ENCODE peak calls at places on chromosome 1, in five cellular contexts. G is germinal center, K is SW 1271, C is HTR-8/SVneo, L is AML-193. Z is an unnamed sample.

GRCh38 chr1:72119491-72119890 is 162.8 kb downstream of the NEGR1 start:
- DNase-seq in G (no peak), K (no peak), C (no peak), L (no peak), Z (no peak)

GRCh38 chr1:8516793-8517556 is 199.1 kb downstream of the SLC45A1 start:
- DNase-seq in G (no peak), K (no peak), C (no peak), L (no peak), Z (no peak)

GRCh38 chr1:151251656-151252470 is 2.7 kb upstream of the PSMD4 start:
- DNase-seq in G (peak), K (peak), C (peak), L (peak), Z (peak)

GRCh38 chr1:153767519-153767918 is 7.7 kb upstream of the SLC27A3 start:
- DNase-seq in G (no peak), K (no peak), C (no peak), L (no peak), Z (no peak)

GRCh38 chr1:22210636-22211035 is 67.7 kb upstream of the WNT4 start:
- DNase-seq in G (no peak), K (no peak), C (no peak), L (no peak), Z (no peak)

GRCh38 chr1:42484382-42484781 is 21.3 kb downstream of the CCDC30 start:
- DNase-seq in G (no peak), K (peak), C (peak), L (no peak), Z (no peak)

GRCh38 chr1:39892611-39893595 is 8.8 kb downstream of the MYCL start:
- DNase-seq in G (no peak), K (peak), C (peak), L (peak), Z (no peak)

GRCh38 chr1:183942933-183943693 is 94.4 kb downstream of the COLGALT2 start:
- DNase-seq in G (no peak), K (peak), C (peak), L (no peak), Z (no peak)

GRCh38 chr1:220876511-220877347 is 2.5 kb upstream of the HLX start:
- DNase-seq in G (no peak), K (no peak), C (no peak), L (peak), Z (no peak)

GRCh38 chr1:74245168-74245753 is 10.1 kb downstream of the TNNI3K start:
- DNase-seq in G (no peak), K (no peak), C (no peak), L (no peak), Z (no peak)

GRCh38 chr1:13824626-13825025 is 124.6 kb downstream of the PRDM2 start:
- DNase-seq in G (no peak), K (no peak), C (no peak), L (no peak), Z (no peak)

GRCh38 chr1:57986432-57986831 is 560.1 kb downstream of the OMA1 start:
- DNase-seq in G (peak), K (no peak), C (no peak), L (peak), Z (no peak)

GRCh38 chr1:157108448-157108847 is 8.8 kb upstream of the ETV3L start:
- DNase-seq in G (no peak), K (no peak), C (no peak), L (no peak), Z (no peak)

GRCh38 chr1:210185063-210185462 is 47.5 kb upstream of the SERTAD4 start:
- DNase-seq in G (no peak), K (no peak), C (no peak), L (no peak), Z (no peak)

GRCh38 chr1:15826810-15827507 is 19.5 kb upstream of the UQCRHL start:
- DNase-seq in G (no peak), K (no peak), C (no peak), L (no peak), Z (no peak)

GRCh38 chr1:154466879-154467767 is 34.9 kb upstream of the TDRD10 start:
- DNase-seq in G (no peak), K (no peak), C (no peak), L (no peak), Z (no peak)

GRCh38 chr1:152954436-152954835 is 7.4 kb downstream of the SPRR5 start:
- DNase-seq in G (no peak), K (no peak), C (no peak), L (no peak), Z (no peak)

GRCh38 chr1:240356568-240356967 is 255.4 kb downstream of the GREM2 start:
- DNase-seq in G (no peak), K (no peak), C (no peak), L (no peak), Z (no peak)

GRCh38 chr1:226026833-226027232 is 27.7 kb upstream of the SDE2 start:
- DNase-seq in G (no peak), K (no peak), C (no peak), L (no peak), Z (no peak)

GRCh38 chr1:31227891-31228290 is 11.8 kb downstream of the NKAIN1 start:
- DNase-seq in G (no peak), K (no peak), C (no peak), L (no peak), Z (no peak)

GRCh38 chr1:68198752-68199151 is 33.6 kb downstream of the WLS start:
- DNase-seq in G (no peak), K (no peak), C (no peak), L (no peak), Z (no peak)

GRCh38 chr1:240672132-240672811 is 60.3 kb upstream of the GREM2 start:
- DNase-seq in G (no peak), K (no peak), C (no peak), L (no peak), Z (no peak)

GRCh38 chr1:16174886-16175598 is 19.2 kb upstream of the EPHA2 start:
- DNase-seq in G (no peak), K (no peak), C (no peak), L (no peak), Z (no peak)

GRCh38 chr1:227728892-227729143 is 6.3 kb downstream of the JMJD4 start:
- DNase-seq in G (no peak), K (no peak), C (no peak), L (no peak), Z (no peak)

GRCh38 chr1:30881266-30882181 is 27.0 kb downstream of the SDC3 start:
- DNase-seq in G (peak), K (no peak), C (no peak), L (no peak), Z (no peak)

GRCh38 chr1:115596080-115596795 is 45.5 kb upstream of the VANGL1 start:
- DNase-seq in G (no peak), K (no peak), C (no peak), L (no peak), Z (no peak)

GRCh38 chr1:171740987-171741871 is 636 bp downstream of the VAMP4 start:
- DNase-seq in G (peak), K (peak), C (peak), L (peak), Z (no peak)

GRCh38 chr1:204731509-204731908 is 46.0 kb upstream of the LRRN2 start:
- DNase-seq in G (no peak), K (no peak), C (no peak), L (no peak), Z (no peak)

GRCh38 chr1:63883494-63884235 is 109.8 kb downstream of the ROR1 start:
- DNase-seq in G (no peak), K (no peak), C (no peak), L (peak), Z (no peak)

GRCh38 chr1:77288275-77288674 is 6.5 kb downstream of the AK5 start:
- DNase-seq in G (no peak), K (no peak), C (no peak), L (no peak), Z (no peak)

GRCh38 chr1:6008084-6008415 is 15.8 kb upstream of the NPHP4 start:
- DNase-seq in G (no peak), K (no peak), C (no peak), L (no peak), Z (no peak)

GRCh38 chr1:36351222-36351977 is 28.0 kb upstream of the EVA1B start:
- DNase-seq in G (no peak), K (peak), C (peak), L (no peak), Z (no peak)

GRCh38 chr1:241611063-241611462 is 29.1 kb downstream of the CHML start:
- DNase-seq in G (peak), K (peak), C (peak), L (peak), Z (peak)

GRCh38 chr1:171418546-171418945 is 66.8 kb upstream of the PRRC2C start:
- DNase-seq in G (no peak), K (no peak), C (no peak), L (no peak), Z (no peak)

Z was measured in GDM1.